ENCODE peak calls at places on chromosomes 12 and 14, in six cellular contexts. B is AG10803, G is A549, O is thyroid gland, F is H7, D is fibroblast of lung. Q is an unnamed sample.

GRCh38 chr12:132500137-132500855 is 10.3 kb downstream of the FBRSL1 start:
- DNase-seq in B (no peak), G (no peak), O (no peak), F (no peak), D (no peak), Q (no peak)

GRCh38 chr14:47976139-47976538 is 300.7 kb upstream of the MDGA2 start:
- DNase-seq in B (no peak), G (no peak), O (no peak), F (no peak), D (no peak), Q (no peak)

GRCh38 chr12:112584266-112584722 is 165.5 kb downstream of the PTPN11 start:
- DNase-seq in B (no peak), G (peak), O (no peak), F (peak), D (no peak), Q (no peak)

GRCh38 chr14:50813544-50813863 is 17.5 kb downstream of the NIN start:
- DNase-seq in B (peak), G (no peak), O (no peak), F (no peak), D (no peak), Q (no peak)

GRCh38 chr12:111431772-111432171 is 26.0 kb downstream of the SH2B3 start:
- DNase-seq in B (no peak), G (no peak), O (no peak), F (no peak), D (no peak), Q (no peak)

GRCh38 chr12:131911851-131912525 is 17.1 kb upstream of the PUS1 start:
- DNase-seq in B (no peak), G (no peak), O (no peak), F (no peak), D (no peak), Q (no peak)

GRCh38 chr12:50545783-50546182 is 41.0 kb downstream of the DIP2B start:
- DNase-seq in B (peak), G (no peak), O (no peak), F (no peak), D (no peak), Q (peak)

GRCh38 chr12:122368361-122369073 is 54.0 kb downstream of the CLIP1 start:
- DNase-seq in B (peak), G (no peak), O (peak), F (no peak), D (peak), Q (peak)

GRCh38 chr12:86666311-86666710 is 410.1 kb upstream of the MGAT4C start:
- DNase-seq in B (peak), G (no peak), O (no peak), F (no peak), D (peak), Q (no peak)

GRCh38 chr14:55201219-55202096 is 10.1 kb upstream of the DLGAP5 start:
- DNase-seq in B (no peak), G (no peak), O (no peak), F (peak), D (no peak), Q (no peak)

GRCh38 chr12:75868501-75868900 is 163.1 kb downstream of the PHLDA1 start:
- DNase-seq in B (no peak), G (no peak), O (peak), F (no peak), D (no peak), Q (no peak)

GRCh38 chr12:113260636-113261300 is 39.5 kb downstream of the TPCN1 start:
- DNase-seq in B (no peak), G (no peak), O (peak), F (no peak), D (no peak), Q (no peak)

GRCh38 chr14:92153581-92153980 is 31.8 kb downstream of the CPSF2 start:
- DNase-seq in B (no peak), G (no peak), O (peak), F (no peak), D (no peak), Q (no peak)

GRCh38 chr12:79482323-79482722 is 208.4 kb downstream of the PAWR start:
- DNase-seq in B (no peak), G (no peak), O (peak), F (peak), D (no peak), Q (no peak)

GRCh38 chr14:29580763-29581162 is 346.9 kb downstream of the PRKD1 start:
- DNase-seq in B (no peak), G (no peak), O (no peak), F (no peak), D (no peak), Q (no peak)

GRCh38 chr14:61581340-61581739 is 114.0 kb upstream of the HIF1A start:
- DNase-seq in B (no peak), G (no peak), O (peak), F (no peak), D (no peak), Q (no peak)

GRCh38 chr12:6613776-6614512 is 6.8 kb upstream of the CHD4 start:
- DNase-seq in B (peak), G (peak), O (peak), F (peak), D (peak), Q (peak)

GRCh38 chr14:99531221-99532096 is 50.2 kb downstream of the CCNK start:
- DNase-seq in B (peak), G (no peak), O (no peak), F (peak), D (peak), Q (no peak)

GRCh38 chr14:90193925-90194324 is 62.4 kb upstream of the PSMC1 start:
- DNase-seq in B (no peak), G (no peak), O (no peak), F (peak), D (no peak), Q (no peak)

DNA sequence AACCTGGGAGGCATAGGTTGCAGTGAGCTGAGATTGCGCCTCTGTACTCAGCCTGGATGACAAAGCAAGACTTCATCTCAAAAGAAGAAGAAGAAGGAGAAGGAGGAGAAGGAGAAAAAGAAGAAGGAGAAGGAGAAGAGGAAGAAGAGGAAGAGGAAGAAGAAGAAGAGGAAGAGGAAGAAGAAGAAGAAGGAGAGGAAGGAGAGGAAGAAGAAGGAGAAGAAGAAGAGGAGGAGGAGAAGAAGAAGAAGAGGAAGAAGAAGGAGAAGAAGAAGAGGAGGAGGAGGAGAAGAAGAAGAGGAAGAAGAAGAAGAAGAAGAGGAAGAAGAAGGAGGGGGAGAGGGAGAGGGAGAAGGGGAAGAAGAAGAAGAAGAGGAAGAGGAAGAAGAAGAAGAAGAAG is 12.9 kb upstream of the KRT8 start:
- DNase-seq in B (no peak), G (no peak), O (no peak), F (no peak), D (no peak), Q (no peak)
- H3K4me3 ChIP-seq in B (no peak), G (no peak), O (no peak), F (no peak), D (no peak), Q (no peak)

DNA sequence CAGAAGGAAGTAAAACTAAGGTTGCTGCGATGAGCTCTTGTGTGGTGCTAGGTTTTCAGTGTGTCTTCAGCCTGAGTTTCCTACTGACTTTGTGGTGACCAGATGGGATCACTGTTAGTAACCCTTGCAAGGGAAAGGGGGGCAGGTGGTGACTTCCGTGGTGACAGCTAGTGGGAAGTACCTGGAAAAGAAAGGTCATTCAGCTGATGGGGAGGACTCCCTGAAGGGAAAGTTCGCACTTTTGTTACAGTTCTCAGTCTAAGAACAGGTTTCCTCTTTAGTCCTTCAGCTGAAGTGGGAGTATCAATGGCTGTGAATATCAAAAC is 2.1 kb downstream of the ATP6V0A2 start:
- DNase-seq in B (no peak), G (no peak), O (no peak), F (no peak), D (no peak), Q (no peak)
- H3K4me3 ChIP-seq in B (no peak), G (no peak), O (no peak), F (no peak), D (peak), Q (no peak)

DNA sequence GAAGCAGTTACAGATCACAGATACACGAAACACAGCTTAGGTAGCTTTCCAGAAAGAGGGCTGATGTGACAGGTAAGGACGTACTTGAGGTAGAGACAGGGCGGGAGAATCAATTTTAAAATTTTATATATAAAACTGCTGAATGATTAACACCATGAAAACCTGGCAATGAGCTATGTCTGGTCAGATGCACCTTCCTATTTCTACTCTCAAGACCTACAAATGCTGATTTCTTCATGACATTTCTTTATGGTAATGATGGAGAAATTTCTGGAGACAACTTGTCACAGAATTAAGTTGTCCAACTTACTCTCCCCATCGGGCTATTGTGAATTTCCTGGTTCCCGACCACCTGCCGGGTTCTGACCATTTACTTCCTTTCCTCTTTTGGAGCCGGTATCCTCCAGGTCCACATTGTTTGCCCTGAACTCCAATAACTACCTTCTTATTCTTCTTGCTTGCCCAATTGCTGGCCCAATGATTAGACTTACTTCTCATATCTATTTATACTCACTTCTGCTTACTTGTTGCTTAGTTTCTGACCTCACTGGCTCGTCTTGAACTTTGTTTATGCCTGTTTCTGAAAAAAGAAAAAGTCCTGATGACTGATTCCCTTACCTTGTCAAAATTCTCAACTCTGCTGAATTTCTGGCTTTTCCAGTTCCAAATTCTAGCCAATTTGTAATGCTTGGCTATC is 12.8 kb upstream of the ATP2B1 start:
- DNase-seq in B (no peak), G (no peak), O (no peak), F (no peak), D (no peak), Q (no peak)
- H3K4me3 ChIP-seq in B (no peak), G (no peak), O (no peak), F (no peak), D (no peak), Q (no peak)

GRCh38 chr12:57727758-57728395 is 10.7 kb downstream of the AGAP2 start:
- DNase-seq in B (no peak), G (no peak), O (peak), F (peak), D (no peak), Q (no peak)
- H3K4me3 ChIP-seq in B (no peak), G (no peak), O (no peak), F (no peak), D (no peak), Q (no peak)

DNA sequence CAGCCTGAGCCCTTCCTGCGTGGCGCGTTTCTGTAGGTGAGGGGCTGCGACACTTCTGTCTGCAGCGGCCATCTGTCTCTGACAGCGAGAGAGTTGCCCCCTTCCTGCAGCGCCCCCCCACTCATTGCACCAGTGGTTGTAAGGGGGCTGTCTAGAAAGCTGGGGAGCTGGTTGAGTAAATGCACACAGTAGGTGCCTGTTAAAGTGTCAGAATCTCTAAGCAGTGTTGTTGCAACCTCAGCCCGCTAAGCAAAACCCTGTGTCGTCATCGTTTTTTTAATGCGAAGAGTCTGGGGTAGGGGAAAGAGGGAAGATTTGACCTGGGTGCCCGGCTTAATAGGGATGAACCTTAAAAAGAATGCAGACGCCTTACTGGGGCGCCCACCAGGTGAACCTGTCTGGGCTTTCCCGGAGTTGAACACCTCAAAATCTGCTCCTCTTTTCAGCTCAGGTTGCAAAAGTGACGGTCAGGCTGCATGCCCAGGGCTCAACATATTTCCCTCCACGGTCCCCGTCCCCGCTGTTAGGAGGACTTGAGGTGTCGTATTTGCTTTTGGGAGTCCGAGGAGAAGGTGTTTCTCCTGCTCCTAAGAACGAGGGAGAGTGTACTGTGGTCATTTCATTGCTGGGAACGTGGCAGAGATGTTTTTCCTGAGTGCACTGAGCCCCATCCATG is 1.0 kb downstream of the DLK1 start:
- DNase-seq in B (no peak), G (no peak), O (no peak), F (no peak), D (no peak), Q (no peak)
- H3K4me3 ChIP-seq in B (no peak), G (no peak), O (no peak), F (peak), D (no peak), Q (no peak)

Q was measured in skeletal muscle cell.